ENCODE peak calls at places on chromosome 10, in five cellular contexts. Y is tibial artery; A is CD8-positive, alpha-beta T cell; J is small intestine; N is testis. G is an unnamed sample.

GRCh38 chr10:110273474-110273873 is 31.2 kb downstream of the SMNDC1 start:
- DNase-seq in Y (peak), A (no peak), J (peak), N (peak), G (peak)

GRCh38 chr10:14773551-14774213 is 1.0 kb downstream of the FAM107B start:
- DNase-seq in Y (no peak), A (no peak), J (no peak), N (no peak), G (no peak)

GRCh38 chr10:79328737-79329504 is 18.3 kb upstream of the PPIF start:
- DNase-seq in Y (no peak), A (no peak), J (no peak), N (no peak), G (no peak)

GRCh38 chr10:131049051-131049450 is 262.5 kb downstream of the TCERG1L start:
- DNase-seq in Y (no peak), A (no peak), J (no peak), N (no peak), G (no peak)

GRCh38 chr10:73110345-73110849 is at the start of gene NUDT13:
- DNase-seq in Y (peak), A (peak), J (peak), N (peak), G (peak)

GRCh38 chr10:133377818-133378250 is 1.2 kb upstream of the PAOX start:
- DNase-seq in Y (no peak), A (no peak), J (no peak), N (no peak), G (no peak)

GRCh38 chr10:98555011-98555619 is 108.4 kb upstream of the HPS1 start:
- DNase-seq in Y (no peak), A (no peak), J (no peak), N (no peak), G (no peak)

GRCh38 chr10:70192325-70192966 is 22.1 kb upstream of the SAR1A start:
- DNase-seq in Y (no peak), A (no peak), J (no peak), N (no peak), G (no peak)

GRCh38 chr10:32949221-32949678 is 8.8 kb downstream of the ITGB1 start:
- DNase-seq in Y (no peak), A (no peak), J (no peak), N (no peak), G (no peak)

GRCh38 chr10:110859947-110860376 is 11.8 kb upstream of the PDCD4 start:
- DNase-seq in Y (peak), A (no peak), J (no peak), N (peak), G (no peak)

GRCh38 chr10:132418520-132419416 is 21.8 kb downstream of the PWWP2B start:
- DNase-seq in Y (no peak), A (no peak), J (peak), N (peak), G (no peak)

GRCh38 chr10:30758341-30758740 is 128.8 kb upstream of the LYZL2 start:
- DNase-seq in Y (no peak), A (no peak), J (no peak), N (no peak), G (no peak)
- H3K27ac ChIP-seq in Y (no peak), A (no peak), J (no peak), N (no peak), G (no peak)

DNA sequence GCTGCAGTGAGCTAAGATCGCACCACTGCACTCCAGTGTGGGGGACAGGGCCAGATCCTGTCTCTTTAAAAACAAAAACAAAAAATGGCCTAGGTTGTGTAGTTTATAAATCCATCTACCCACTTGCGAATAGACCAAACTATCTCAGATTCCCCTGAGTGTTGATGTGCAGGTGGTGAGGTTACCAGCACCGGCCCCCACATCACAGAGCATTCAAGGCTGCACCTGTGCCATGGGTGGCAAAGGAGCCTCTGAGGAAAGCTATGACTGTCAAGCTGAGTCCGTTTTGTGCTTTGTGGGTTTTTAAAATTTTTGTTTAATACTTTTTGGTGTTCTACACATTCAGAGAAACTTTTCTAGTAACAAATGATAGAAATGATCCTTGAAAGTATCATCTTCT is 30.8 kb upstream of the CACUL1 start:
- DNase-seq in Y (no peak), A (no peak), J (no peak), N (no peak), G (no peak)
- H3K27ac ChIP-seq in Y (no peak), A (no peak), J (no peak), N (no peak), G (no peak)

GRCh38 chr10:125114761-125115391 is 45.5 kb downstream of the CTBP2 start:
- DNase-seq in Y (no peak), A (no peak), J (no peak), N (no peak), G (peak)
- H3K27ac ChIP-seq in Y (peak), A (no peak), J (no peak), N (no peak), G (peak)

GRCh38 chr10:103673616-103674015 is 180.1 kb downstream of the NEURL1 start:
- DNase-seq in Y (no peak), A (no peak), J (no peak), N (peak), G (no peak)
- H3K27ac ChIP-seq in Y (no peak), A (no peak), J (no peak), N (no peak), G (no peak)

GRCh38 chr10:21757601-21757901 is 223.5 kb downstream of the MLLT10 start:
- DNase-seq in Y (no peak), A (no peak), J (no peak), N (no peak), G (no peak)
- H3K27ac ChIP-seq in Y (no peak), A (no peak), J (no peak), N (no peak), G (no peak)

DNA sequence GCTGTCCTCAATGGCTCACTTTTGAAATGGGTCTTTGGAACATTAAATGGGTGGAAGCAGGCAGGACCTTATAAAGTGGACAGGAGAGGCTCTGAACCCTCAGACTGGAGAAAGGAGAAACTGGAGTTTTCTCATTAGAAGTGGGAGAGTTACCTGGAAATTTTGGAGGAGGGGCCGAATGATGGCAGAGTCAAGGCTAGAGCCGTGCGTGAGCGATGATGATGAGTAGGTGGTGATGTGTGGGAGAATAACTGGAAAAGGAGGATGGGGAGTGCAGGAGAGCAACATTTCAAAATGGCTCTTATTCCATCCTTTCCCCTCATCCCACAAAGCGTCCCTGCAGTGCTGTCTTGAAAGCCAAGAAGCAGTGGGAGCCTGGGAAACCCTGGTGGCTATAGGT is 274.0 kb downstream of the LRMDA start:
- DNase-seq in Y (no peak), A (no peak), J (no peak), N (no peak), G (no peak)
- H3K27ac ChIP-seq in Y (no peak), A (no peak), J (no peak), N (no peak), G (no peak)

DNA sequence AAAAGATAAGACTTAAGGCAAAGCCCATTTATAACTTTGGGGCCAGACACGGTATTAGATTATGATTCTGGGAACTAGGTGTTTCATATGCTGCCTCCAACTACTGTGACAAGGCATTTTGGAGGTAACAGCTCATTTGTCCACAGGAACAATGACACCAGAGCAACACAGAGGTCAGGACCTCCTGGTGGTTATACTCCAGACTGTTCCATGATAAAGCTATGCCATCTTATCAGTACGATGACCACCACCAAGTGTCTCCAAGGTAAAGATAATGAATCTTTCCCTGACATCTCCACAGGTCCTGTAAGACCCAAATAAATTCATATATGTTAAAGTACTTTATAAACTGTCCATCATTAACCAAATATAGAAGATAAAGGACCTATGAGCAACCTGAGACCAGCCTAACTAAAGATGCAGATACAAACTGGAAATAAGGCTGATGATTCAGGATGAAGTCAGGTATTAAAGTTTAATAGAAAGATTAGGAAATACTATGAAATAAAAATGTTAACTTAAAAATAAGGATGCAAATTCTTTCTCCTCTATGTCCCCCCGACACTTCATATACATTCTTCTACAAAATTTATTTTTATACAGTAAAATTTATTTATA is 26.2 kb downstream of the CUL2 start:
- DNase-seq in Y (no peak), A (no peak), J (no peak), N (no peak), G (no peak)
- H3K27ac ChIP-seq in Y (no peak), A (no peak), J (no peak), N (no peak), G (no peak)

GRCh38 chr10:114485695-114486400 is 81.5 kb upstream of the AFAP1L2 start:
- DNase-seq in Y (no peak), A (no peak), J (no peak), N (peak), G (no peak)
- H3K27ac ChIP-seq in Y (peak), A (no peak), J (no peak), N (peak), G (peak)

GRCh38 chr10:36493511-36493880 is 631.9 kb upstream of the ANKRD30A start:
- DNase-seq in Y (no peak), A (no peak), J (no peak), N (no peak), G (no peak)

GRCh38 chr10:36492590-36493510 is 632.5 kb upstream of the ANKRD30A start:
- DNase-seq in Y (no peak), A (no peak), J (no peak), N (no peak), G (no peak)

GRCh38 chr10:36488579-36488978 is 636.8 kb upstream of the ANKRD30A start:
- DNase-seq in Y (no peak), A (no peak), J (no peak), N (no peak), G (no peak)

GRCh38 chr10:36489181-36489927 is 636.0 kb upstream of the ANKRD30A start:
- DNase-seq in Y (no peak), A (no peak), J (no peak), N (peak), G (no peak)

DNA sequence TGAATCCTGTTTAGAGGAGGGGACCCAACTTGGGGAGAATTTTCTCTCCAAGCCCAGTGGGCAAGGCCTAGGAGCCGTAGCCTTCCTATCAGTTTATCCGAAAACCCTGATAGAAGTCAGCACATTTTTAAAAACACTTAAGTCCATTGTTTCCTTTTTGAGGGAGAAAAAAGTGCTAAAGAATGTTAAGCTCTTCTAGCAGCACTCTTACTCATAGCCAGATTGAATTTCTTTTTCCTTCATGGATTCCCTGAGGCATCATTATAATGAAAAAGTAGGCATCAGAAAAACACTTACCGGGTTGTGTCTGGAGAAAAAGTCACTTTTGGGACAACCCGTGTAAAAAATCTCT is 635.5 kb upstream of the ANKRD30A start:
- DNase-seq in Y (no peak), A (no peak), J (no peak), N (no peak), G (no peak)
- H3K27ac ChIP-seq in Y (peak), A (no peak), J (no peak), N (no peak), G (no peak)

GRCh38 chr10:95261926-95262325 is 28.9 kb downstream of the PDLIM1 start:
- DNase-seq in Y (no peak), A (no peak), J (no peak), N (no peak), G (no peak)
- H3K27ac ChIP-seq in Y (no peak), A (no peak), J (no peak), N (no peak), G (no peak)